ENCODE peak calls at places on chromosome 21, in eight cellular contexts. One of them, this sample, is unnamed.

GRCh38 chr21:39533545-39534226 is 79.1 kb upstream of the B3GALT5 start:
- DNase-seq in AG04450: no peak
- DNase-seq in left ventricle myocardium inferior: no peak
- DNase-seq in CD4-positive, alpha-beta memory T cell: no peak
- DNase-seq in right cardiac atrium: no peak
- DNase-seq in body of pancreas: no peak
- DNase-seq in HCT116: no peak
- DNase-seq in upper lobe of right lung: no peak
- DNase-seq in this sample: no peak

GRCh38 chr21:26127918-26128317 is 42.7 kb downstream of the APP start:
- DNase-seq in AG04450: no peak
- DNase-seq in left ventricle myocardium inferior: no peak
- DNase-seq in CD4-positive, alpha-beta memory T cell: no peak
- DNase-seq in right cardiac atrium: no peak
- DNase-seq in body of pancreas: no peak
- DNase-seq in HCT116: no peak
- DNase-seq in upper lobe of right lung: no peak
- DNase-seq in this sample: no peak

GRCh38 chr21:45427331-45428271 is 22.6 kb downstream of the COL18A1 start:
- DNase-seq in AG04450: peak; percentile 83
- DNase-seq in left ventricle myocardium inferior: peak; percentile 42
- DNase-seq in CD4-positive, alpha-beta memory T cell: no peak
- DNase-seq in right cardiac atrium: peak; percentile 68
- DNase-seq in body of pancreas: peak; percentile 83
- DNase-seq in HCT116: peak; percentile 67
- DNase-seq in upper lobe of right lung: no peak
- DNase-seq in this sample: no peak

GRCh38 chr21:41229527-41230248 is 61.7 kb downstream of the BACE2 start:
- DNase-seq in AG04450: no peak
- DNase-seq in left ventricle myocardium inferior: no peak
- DNase-seq in CD4-positive, alpha-beta memory T cell: no peak
- DNase-seq in right cardiac atrium: no peak
- DNase-seq in body of pancreas: no peak
- DNase-seq in HCT116: no peak
- DNase-seq in upper lobe of right lung: no peak
- DNase-seq in this sample: no peak

GRCh38 chr21:16037386-16037785 is 307.6 kb downstream of the USP25 start:
- DNase-seq in AG04450: no peak
- DNase-seq in left ventricle myocardium inferior: no peak
- DNase-seq in CD4-positive, alpha-beta memory T cell: no peak
- DNase-seq in right cardiac atrium: no peak
- DNase-seq in body of pancreas: no peak
- DNase-seq in HCT116: no peak
- DNase-seq in upper lobe of right lung: no peak
- DNase-seq in this sample: no peak

GRCh38 chr21:20701235-20701634 is 297.0 kb upstream of the NCAM2 start:
- DNase-seq in AG04450: no peak
- DNase-seq in left ventricle myocardium inferior: no peak
- DNase-seq in CD4-positive, alpha-beta memory T cell: no peak
- DNase-seq in right cardiac atrium: no peak
- DNase-seq in body of pancreas: no peak
- DNase-seq in HCT116: no peak
- DNase-seq in upper lobe of right lung: no peak
- DNase-seq in this sample: no peak

GRCh38 chr21:38310619-38311018 is 53.8 kb downstream of the KCNJ15 start:
- DNase-seq in AG04450: no peak
- DNase-seq in left ventricle myocardium inferior: no peak
- DNase-seq in CD4-positive, alpha-beta memory T cell: no peak
- DNase-seq in right cardiac atrium: no peak
- DNase-seq in body of pancreas: no peak
- DNase-seq in HCT116: no peak
- DNase-seq in upper lobe of right lung: no peak
- DNase-seq in this sample: no peak

GRCh38 chr21:37338671-37339526 is 27.7 kb upstream of the DYRK1A start:
- DNase-seq in AG04450: peak; percentile 70
- DNase-seq in left ventricle myocardium inferior: peak; percentile 42
- DNase-seq in CD4-positive, alpha-beta memory T cell: no peak
- DNase-seq in right cardiac atrium: peak; percentile 60
- DNase-seq in body of pancreas: peak; percentile 45
- DNase-seq in HCT116: peak; percentile 61
- DNase-seq in upper lobe of right lung: no peak
- DNase-seq in this sample: no peak

GRCh38 chr21:25501996-25502665 is 105.2 kb downstream of the MRPL39 start:
- DNase-seq in AG04450: no peak
- DNase-seq in left ventricle myocardium inferior: no peak
- DNase-seq in CD4-positive, alpha-beta memory T cell: no peak
- DNase-seq in right cardiac atrium: no peak
- DNase-seq in body of pancreas: no peak
- DNase-seq in HCT116: no peak
- DNase-seq in upper lobe of right lung: no peak
- DNase-seq in this sample: no peak

GRCh38 chr21:31630062-31630711 is 29.3 kb upstream of the SOD1 start:
- DNase-seq in AG04450: peak; percentile 73
- DNase-seq in left ventricle myocardium inferior: no peak
- DNase-seq in CD4-positive, alpha-beta memory T cell: no peak
- DNase-seq in right cardiac atrium: no peak
- DNase-seq in body of pancreas: peak; percentile 93
- DNase-seq in HCT116: peak; percentile 75
- DNase-seq in upper lobe of right lung: no peak
- DNase-seq in this sample: no peak

GRCh38 chr21:14968821-14969220 is 96.0 kb downstream of the NRIP1 start:
- DNase-seq in AG04450: no peak
- DNase-seq in left ventricle myocardium inferior: no peak
- DNase-seq in CD4-positive, alpha-beta memory T cell: no peak
- DNase-seq in right cardiac atrium: no peak
- DNase-seq in body of pancreas: no peak
- DNase-seq in HCT116: no peak
- DNase-seq in upper lobe of right lung: no peak
- DNase-seq in this sample: no peak

GRCh38 chr21:42626171-42626570 is 27.2 kb upstream of the PDE9A start:
- DNase-seq in AG04450: no peak
- DNase-seq in left ventricle myocardium inferior: no peak
- DNase-seq in CD4-positive, alpha-beta memory T cell: no peak
- DNase-seq in right cardiac atrium: no peak
- DNase-seq in body of pancreas: no peak
- DNase-seq in HCT116: no peak
- DNase-seq in upper lobe of right lung: peak; percentile 37
- DNase-seq in this sample: no peak

GRCh38 chr21:39319251-39319756 is 5.9 kb upstream of the BRWD1 start:
- DNase-seq in AG04450: peak; percentile 34
- DNase-seq in left ventricle myocardium inferior: peak; percentile 49
- DNase-seq in CD4-positive, alpha-beta memory T cell: no peak
- DNase-seq in right cardiac atrium: peak; percentile 81
- DNase-seq in body of pancreas: no peak
- DNase-seq in HCT116: no peak
- DNase-seq in upper lobe of right lung: no peak
- DNase-seq in this sample: no peak

GRCh38 chr21:27802816-27803475 is 836.1 kb upstream of the ADAMTS5 start:
- DNase-seq in AG04450: no peak
- DNase-seq in left ventricle myocardium inferior: no peak
- DNase-seq in CD4-positive, alpha-beta memory T cell: no peak
- DNase-seq in right cardiac atrium: no peak
- DNase-seq in body of pancreas: no peak
- DNase-seq in HCT116: no peak
- DNase-seq in upper lobe of right lung: no peak
- DNase-seq in this sample: no peak

GRCh38 chr21:39120876-39121599 is 62.2 kb downstream of the PSMG1 start:
- DNase-seq in AG04450: no peak
- DNase-seq in left ventricle myocardium inferior: no peak
- DNase-seq in CD4-positive, alpha-beta memory T cell: no peak
- DNase-seq in right cardiac atrium: no peak
- DNase-seq in body of pancreas: no peak
- DNase-seq in HCT116: no peak
- DNase-seq in upper lobe of right lung: no peak
- DNase-seq in this sample: no peak

GRCh38 chr21:37780991-37781983 is 135.0 kb downstream of the KCNJ6 start:
- DNase-seq in AG04450: no peak
- DNase-seq in left ventricle myocardium inferior: no peak
- DNase-seq in CD4-positive, alpha-beta memory T cell: no peak
- DNase-seq in right cardiac atrium: no peak
- DNase-seq in body of pancreas: no peak
- DNase-seq in HCT116: no peak
- DNase-seq in upper lobe of right lung: no peak
- DNase-seq in this sample: no peak

GRCh38 chr21:15122241-15122640 is 57.4 kb upstream of the NRIP1 start:
- DNase-seq in AG04450: no peak
- DNase-seq in left ventricle myocardium inferior: no peak
- DNase-seq in CD4-positive, alpha-beta memory T cell: no peak
- DNase-seq in right cardiac atrium: no peak
- DNase-seq in body of pancreas: peak; percentile 48
- DNase-seq in HCT116: no peak
- DNase-seq in upper lobe of right lung: no peak
- DNase-seq in this sample: no peak

GRCh38 chr21:26115899-26116298 is 54.7 kb downstream of the APP start:
- DNase-seq in AG04450: peak; percentile 18
- DNase-seq in left ventricle myocardium inferior: no peak
- DNase-seq in CD4-positive, alpha-beta memory T cell: no peak
- DNase-seq in right cardiac atrium: no peak
- DNase-seq in body of pancreas: no peak
- DNase-seq in HCT116: no peak
- DNase-seq in upper lobe of right lung: no peak
- DNase-seq in this sample: no peak

GRCh38 chr21:29098156-29098555 is 24.7 kb upstream of the CCT8 start:
- DNase-seq in AG04450: no peak
- DNase-seq in left ventricle myocardium inferior: no peak
- DNase-seq in CD4-positive, alpha-beta memory T cell: no peak
- DNase-seq in right cardiac atrium: no peak
- DNase-seq in body of pancreas: no peak
- DNase-seq in HCT116: no peak
- DNase-seq in upper lobe of right lung: no peak
- DNase-seq in this sample: no peak

GRCh38 chr21:28793043-28793442 is 199.6 kb downstream of the LTN1 start:
- DNase-seq in AG04450: no peak
- DNase-seq in left ventricle myocardium inferior: no peak
- DNase-seq in CD4-positive, alpha-beta memory T cell: no peak
- DNase-seq in right cardiac atrium: no peak
- DNase-seq in body of pancreas: no peak
- DNase-seq in HCT116: no peak
- DNase-seq in upper lobe of right lung: no peak
- DNase-seq in this sample: no peak

GRCh38 chr21:16124397-16125130 is 394.8 kb downstream of the USP25 start:
- DNase-seq in AG04450: peak; percentile 51
- DNase-seq in left ventricle myocardium inferior: no peak
- DNase-seq in CD4-positive, alpha-beta memory T cell: no peak
- DNase-seq in right cardiac atrium: no peak
- DNase-seq in body of pancreas: no peak
- DNase-seq in HCT116: no peak
- DNase-seq in upper lobe of right lung: no peak
- DNase-seq in this sample: no peak

GRCh38 chr21:30166171-30166570 is 434 bp downstream of the CLDN17 start:
- DNase-seq in AG04450: no peak
- DNase-seq in left ventricle myocardium inferior: no peak
- DNase-seq in CD4-positive, alpha-beta memory T cell: no peak
- DNase-seq in right cardiac atrium: no peak
- DNase-seq in body of pancreas: no peak
- DNase-seq in HCT116: no peak
- DNase-seq in upper lobe of right lung: no peak
- DNase-seq in this sample: no peak

GRCh38 chr21:26077523-26077922 is 93.0 kb downstream of the APP start:
- DNase-seq in AG04450: no peak
- DNase-seq in left ventricle myocardium inferior: no peak
- DNase-seq in CD4-positive, alpha-beta memory T cell: no peak
- DNase-seq in right cardiac atrium: no peak
- DNase-seq in body of pancreas: no peak
- DNase-seq in HCT116: no peak
- DNase-seq in upper lobe of right lung: no peak
- DNase-seq in this sample: no peak

GRCh38 chr21:46455575-46456385 is 2.9 kb upstream of the DIP2A start:
- DNase-seq in AG04450: no peak
- DNase-seq in left ventricle myocardium inferior: no peak
- DNase-seq in CD4-positive, alpha-beta memory T cell: no peak
- DNase-seq in right cardiac atrium: no peak
- DNase-seq in body of pancreas: no peak
- DNase-seq in HCT116: peak; percentile 6
- DNase-seq in upper lobe of right lung: no peak
- DNase-seq in this sample: no peak
- H3K4me3 ChIP-seq in AG04450: no peak overlapping the region
- H3K4me3 ChIP-seq in left ventricle myocardium inferior: peak overlapping the region; percentile 98
- H3K4me3 ChIP-seq in CD4-positive, alpha-beta memory T cell: no peak overlapping the region
- H3K4me3 ChIP-seq in right cardiac atrium: no peak overlapping the region
- H3K4me3 ChIP-seq in body of pancreas: no peak overlapping the region
- H3K4me3 ChIP-seq in HCT116: no peak overlapping the region
- H3K4me3 ChIP-seq in upper lobe of right lung: no peak overlapping the region
- H3K4me3 ChIP-seq in this sample: no peak overlapping the region

DNA sequence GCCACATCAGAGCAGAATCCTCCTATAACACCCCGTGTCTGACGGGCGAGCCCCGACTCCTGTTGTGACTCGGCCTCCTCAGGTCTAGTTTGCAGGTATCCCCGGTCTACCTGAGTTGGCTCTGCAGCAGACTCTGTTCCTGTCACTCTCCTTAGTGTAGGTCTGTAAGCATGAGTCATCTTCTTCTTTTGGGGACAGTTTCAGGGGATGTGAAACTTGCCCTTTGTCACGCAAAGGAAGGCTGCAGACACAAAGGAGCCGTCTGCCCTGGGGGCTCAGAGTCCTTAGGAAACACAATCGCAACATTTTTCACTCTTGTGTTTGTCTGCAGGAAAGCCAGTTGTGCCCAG is 183.2 kb downstream of the RUNX1 start:
- DNase-seq in AG04450: no peak
- DNase-seq in left ventricle myocardium inferior: no peak
- DNase-seq in CD4-positive, alpha-beta memory T cell: no peak
- DNase-seq in right cardiac atrium: no peak
- DNase-seq in body of pancreas: no peak
- DNase-seq in HCT116: no peak
- DNase-seq in upper lobe of right lung: no peak
- DNase-seq in this sample: no peak
- H3K4me3 ChIP-seq in AG04450: no peak overlapping the region
- H3K4me3 ChIP-seq in left ventricle myocardium inferior: no peak overlapping the region
- H3K4me3 ChIP-seq in CD4-positive, alpha-beta memory T cell: no peak overlapping the region
- H3K4me3 ChIP-seq in right cardiac atrium: no peak overlapping the region
- H3K4me3 ChIP-seq in body of pancreas: no peak overlapping the region
- H3K4me3 ChIP-seq in HCT116: no peak overlapping the region
- H3K4me3 ChIP-seq in upper lobe of right lung: no peak overlapping the region
- H3K4me3 ChIP-seq in this sample: no peak overlapping the region

GRCh38 chr21:36070999-36071398 is 1.2 kb downstream of the CBR1 start:
- DNase-seq in AG04450: no peak
- DNase-seq in left ventricle myocardium inferior: no peak
- DNase-seq in CD4-positive, alpha-beta memory T cell: no peak
- DNase-seq in right cardiac atrium: no peak
- DNase-seq in body of pancreas: no peak
- DNase-seq in HCT116: no peak
- DNase-seq in upper lobe of right lung: no peak
- DNase-seq in this sample: no peak
- H3K4me3 ChIP-seq in AG04450: peak overlapping the region; percentile 97
- H3K4me3 ChIP-seq in left ventricle myocardium inferior: peak overlapping the region; percentile 89
- H3K4me3 ChIP-seq in CD4-positive, alpha-beta memory T cell: no peak overlapping the region
- H3K4me3 ChIP-seq in right cardiac atrium: no peak overlapping the region
- H3K4me3 ChIP-seq in body of pancreas: no peak overlapping the region
- H3K4me3 ChIP-seq in HCT116: no peak overlapping the region
- H3K4me3 ChIP-seq in upper lobe of right lung: peak overlapping the region; percentile 85
- H3K4me3 ChIP-seq in this sample: no peak overlapping the region

DNA sequence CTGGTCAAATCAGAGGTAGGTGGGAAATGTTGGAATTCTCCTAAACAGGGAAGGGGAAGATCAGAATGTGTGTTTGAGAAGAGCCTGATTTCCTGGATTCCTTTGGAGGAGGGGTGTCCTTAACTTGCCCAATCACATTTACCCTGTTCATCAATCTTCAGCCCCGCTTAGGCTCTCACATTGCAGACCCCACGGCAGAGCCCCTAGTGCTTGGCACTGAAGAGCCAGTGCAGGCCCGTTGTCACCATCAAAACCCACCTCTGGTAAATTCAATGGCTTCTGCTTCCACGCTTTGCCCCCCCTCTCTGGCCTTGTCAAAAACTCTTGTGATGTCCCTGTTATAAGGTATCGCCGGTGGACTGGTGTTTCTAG is 2.3 kb downstream of the AGPAT3 start:
- DNase-seq in AG04450: no peak
- DNase-seq in left ventricle myocardium inferior: no peak
- DNase-seq in CD4-positive, alpha-beta memory T cell: no peak
- DNase-seq in right cardiac atrium: no peak
- DNase-seq in body of pancreas: no peak
- DNase-seq in HCT116: no peak
- DNase-seq in upper lobe of right lung: no peak
- DNase-seq in this sample: no peak
- H3K4me3 ChIP-seq in AG04450: no peak overlapping the region
- H3K4me3 ChIP-seq in left ventricle myocardium inferior: peak overlapping the region; percentile 90
- H3K4me3 ChIP-seq in CD4-positive, alpha-beta memory T cell: peak overlapping the region; percentile 62
- H3K4me3 ChIP-seq in right cardiac atrium: no peak overlapping the region
- H3K4me3 ChIP-seq in body of pancreas: no peak overlapping the region
- H3K4me3 ChIP-seq in HCT116: no peak overlapping the region
- H3K4me3 ChIP-seq in upper lobe of right lung: peak overlapping the region; percentile 74
- H3K4me3 ChIP-seq in this sample: peak overlapping the region; percentile 70